ENCODE peak calls at places on chromosomes 16 and 17, in five cellular contexts. G, K, E, T and Y are unnamed samples. For H3K4me1, the result is how much of the 10 kb centered on the place peaks cover.

GRCh38 chr17:78653382-78653781 is 76.2 kb upstream of the DNAH17 start:
- DNase-seq in G (no peak), K (no peak), E (no peak), T (no peak), Y (no peak)

GRCh38 chr16:89706446-89707260 is 5.1 kb upstream of the SPATA2L start:
- DNase-seq in G (no peak), K (no peak), E (no peak), T (no peak), Y (no peak)

GRCh38 chr17:62658136-62658535 is 30.7 kb downstream of the MRC2 start:
- DNase-seq in G (no peak), K (no peak), E (no peak), T (no peak), Y (no peak)

GRCh38 chr16:88469615-88470395 is 16.7 kb downstream of the ZFPM1 start:
- DNase-seq in G (no peak), K (no peak), E (no peak), T (no peak), Y (no peak)

GRCh38 chr17:41518789-41519449 is at the start of gene KRT15:
- DNase-seq in G (no peak), K (no peak), E (no peak), T (no peak), Y (no peak)

GRCh38 chr16:2786061-2786825 is 1.1 kb downstream of the PRSS33 start:
- DNase-seq in G (no peak), K (no peak), E (no peak), T (no peak), Y (no peak)

GRCh38 chr17:55709984-55710383 is 12.7 kb downstream of the TMEM100 start:
- DNase-seq in G (no peak), K (no peak), E (no peak), T (no peak), Y (no peak)

GRCh38 chr17:77428901-77429734 is 288.3 kb downstream of the SEC14L1 start:
- DNase-seq in G (no peak), K (no peak), E (no peak), T (no peak), Y (no peak)

GRCh38 chr17:79002291-79002690 is 7.3 kb downstream of the CANT1 start:
- DNase-seq in G (no peak), K (no peak), E (no peak), T (no peak), Y (no peak)

GRCh38 chr16:88943131-88943664 is 33.8 kb downstream of the CBFA2T3 start:
- DNase-seq in G (no peak), K (no peak), E (no peak), T (no peak), Y (no peak)

GRCh38 chr16:1150511-1150982 is 2.4 kb upstream of the CACNA1H start:
- DNase-seq in G (peak), K (no peak), E (no peak), T (peak), Y (no peak)

GRCh38 chr17:27345141-27345904 is 51.4 kb downstream of the WSB1 start:
- DNase-seq in G (peak), K (no peak), E (no peak), T (no peak), Y (no peak)

GRCh38 chr16:50591800-50592771 is 43.9 kb downstream of the NKD1 start:
- DNase-seq in G (no peak), K (peak), E (peak), T (no peak), Y (no peak)

DNA sequence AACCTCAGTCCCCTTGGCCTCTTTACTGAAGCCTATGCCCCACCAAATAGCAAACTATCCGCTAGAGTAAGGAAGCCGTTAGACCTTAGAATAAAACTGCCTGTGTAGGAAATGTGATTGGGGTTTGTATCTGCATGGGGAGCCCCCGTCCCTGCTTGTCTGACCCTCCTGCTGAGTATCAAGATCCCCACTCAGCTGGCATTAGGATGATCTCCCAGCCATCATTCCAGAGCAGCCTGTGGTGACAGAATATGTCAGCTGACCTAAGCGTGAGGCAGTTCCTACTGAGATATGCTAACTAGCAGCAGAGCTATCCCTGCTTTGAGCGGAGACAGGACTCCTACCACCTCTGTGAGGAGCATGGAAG is 645 bp upstream of the GFOD2 start:
- DNase-seq in G (peak), K (no peak), E (peak), T (peak), Y (no peak)
- H3K4me1 ChIP-seq in G (under half), K (under half), E (under half), T (under half), Y (under half)

GRCh38 chr17:72387487-72387886 is 266.7 kb downstream of the SOX9 start:
- DNase-seq in G (no peak), K (no peak), E (no peak), T (no peak), Y (no peak)
- TF ChIP-seq EP300 in G (no peak), K (no peak), E (no peak), T (no peak), Y (no peak)

GRCh38 chr17:10196936-10197335 is 1.5 kb downstream of the GAS7 start:
- DNase-seq in G (no peak), K (no peak), E (no peak), T (no peak), Y (no peak)
- H3K4me3 ChIP-seq in G (no peak), K (peak), E (peak), T (no peak), Y (peak)

GRCh38 chr16:27980076-27980775 is 83.3 kb downstream of the GSG1L start:
- DNase-seq in G (no peak), K (no peak), E (no peak), T (no peak), Y (no peak)
- H3K4me1 ChIP-seq in G (under half), K (under half), E (under half), T (under half), Y (under half)

DNA sequence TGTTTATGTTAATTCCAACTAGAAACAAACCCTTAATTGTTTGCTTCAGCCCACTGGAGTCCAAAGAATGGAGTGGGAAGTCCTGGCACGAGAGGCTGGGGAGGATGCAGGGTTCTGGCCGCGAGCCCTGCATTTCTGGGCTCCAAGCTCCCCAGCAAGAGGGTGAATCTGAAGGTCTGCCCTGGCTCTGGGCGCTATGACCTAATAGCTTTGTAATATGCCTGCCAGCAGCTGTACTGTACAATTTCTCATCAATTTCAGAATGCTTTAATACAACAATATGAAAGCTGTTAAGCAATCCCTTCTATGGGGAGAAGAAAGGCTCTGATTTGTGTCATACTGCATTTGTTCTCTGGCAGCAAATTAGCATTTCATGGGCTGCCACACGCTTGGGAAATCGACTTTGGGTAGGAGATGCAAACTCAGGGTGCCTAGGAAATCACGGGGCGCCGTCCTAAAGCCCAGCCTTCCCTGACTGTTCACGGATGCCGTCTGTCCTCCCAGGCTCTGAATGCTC is 43.8 kb downstream of the NDEL1 start:
- DNase-seq in G (no peak), K (no peak), E (no peak), T (no peak), Y (peak)
- TF ChIP-seq EP300 in G (no peak), K (no peak), E (no peak), T (no peak), Y (peak)

DNA sequence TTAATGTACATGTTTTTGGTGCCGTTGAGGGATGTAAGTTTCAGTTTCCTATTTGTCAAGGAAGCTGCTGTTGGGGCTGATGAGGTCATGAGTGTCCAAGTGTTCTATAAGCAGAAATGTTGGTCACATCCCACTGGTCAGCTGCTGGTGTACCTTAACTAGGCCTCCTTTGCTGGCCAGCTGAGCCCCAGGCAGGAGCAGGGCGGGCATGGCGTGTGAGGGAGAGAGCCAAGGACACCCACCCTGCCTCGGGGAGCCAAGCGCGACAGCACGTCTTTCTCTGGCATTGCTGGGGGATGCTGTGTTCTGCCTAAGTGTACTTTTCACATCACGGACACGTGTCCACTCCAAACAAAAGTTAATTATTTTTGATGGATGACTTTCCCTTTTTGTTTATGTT is 108.1 kb upstream of the CDC42EP4 start:
- DNase-seq in G (no peak), K (no peak), E (no peak), T (no peak), Y (no peak)
- H3K4me3 ChIP-seq in G (no peak), K (no peak), E (no peak), T (no peak), Y (no peak)

GRCh38 chr16:57807968-57808528 is 5.8 kb upstream of the KIFC3 start:
- DNase-seq in G (peak), K (peak), E (peak), T (peak), Y (peak)

GRCh38 chr16:57809276-57809793 is 7.0 kb upstream of the KIFC3 start:
- DNase-seq in G (no peak), K (no peak), E (no peak), T (no peak), Y (no peak)

GRCh38 chr16:57805176-57805575 is 2.9 kb upstream of the KIFC3 start:
- DNase-seq in G (no peak), K (no peak), E (no peak), T (no peak), Y (no peak)

GRCh38 chr16:57808589-57808988 is 6.3 kb upstream of the KIFC3 start:
- DNase-seq in G (no peak), K (no peak), E (no peak), T (no peak), Y (no peak)

DNA sequence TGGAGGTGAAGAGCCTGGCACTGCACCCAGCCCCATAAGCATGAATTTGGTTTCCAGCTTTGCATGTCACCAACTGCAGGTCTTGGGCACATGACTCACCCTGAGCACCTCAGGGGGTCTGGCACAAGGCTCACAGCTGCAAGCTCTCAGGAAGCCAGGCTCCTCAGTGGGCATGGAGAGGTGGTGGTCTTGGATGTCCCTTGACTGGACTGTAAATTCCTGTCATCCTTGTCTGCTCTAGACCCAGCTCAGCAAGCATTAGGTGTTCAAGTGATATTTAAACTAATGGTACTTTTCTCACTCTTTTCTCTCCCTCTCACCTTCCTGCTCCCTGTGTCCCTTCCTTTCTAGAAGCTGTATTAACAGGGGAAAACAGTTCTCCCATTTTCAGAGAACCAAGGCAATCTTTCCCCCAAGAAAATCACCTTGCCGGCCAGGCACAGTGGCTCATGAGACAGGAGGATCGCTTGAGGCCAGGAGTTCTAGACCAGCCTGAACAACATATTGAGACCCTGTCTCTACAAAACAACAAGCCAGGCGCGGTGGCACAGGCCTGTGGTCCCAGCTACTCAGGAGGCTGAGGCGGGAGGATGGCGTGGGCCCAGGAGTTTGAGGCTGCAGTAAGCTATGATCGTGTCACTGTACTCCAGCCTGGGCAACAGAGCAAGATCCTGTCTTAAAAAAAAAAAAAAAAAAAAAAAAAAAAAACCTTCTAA is 5.1 kb upstream of the KIFC3 start:
- DNase-seq in G (no peak), K (no peak), E (no peak), T (peak), Y (no peak)
- H3K4me1 ChIP-seq in G (under half), K (half or more), E (under half), T (half or more), Y (under half)

DNA sequence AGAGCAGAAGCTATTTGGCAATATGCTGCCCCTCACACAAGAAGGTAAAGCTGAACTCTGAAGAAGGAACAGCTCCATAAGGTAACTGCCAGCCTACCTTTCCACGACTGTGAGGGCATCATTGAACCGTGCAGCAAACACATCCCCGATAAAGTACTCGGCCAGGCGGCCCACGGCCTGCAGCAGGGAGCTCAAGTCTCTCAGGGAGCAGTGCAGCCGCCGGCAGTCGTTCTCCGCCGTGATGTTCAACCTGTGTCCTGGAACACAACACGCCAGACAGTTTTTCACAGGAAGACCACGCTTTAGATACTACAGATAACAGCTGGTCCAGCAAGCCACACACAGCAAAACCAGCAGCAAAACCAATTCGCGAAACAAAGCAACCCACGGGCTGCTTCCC is 62.1 kb upstream of the GSG1L start:
- DNase-seq in G (no peak), K (no peak), E (no peak), T (no peak), Y (no peak)
- TF ChIP-seq EP300 in G (no peak), K (no peak), E (no peak), T (no peak), Y (no peak)

GRCh38 chr17:47208744-47209488 is at the start of gene MYL4:
- DNase-seq in G (peak), K (no peak), E (no peak), T (no peak), Y (no peak)

GRCh38 chr17:47207143-47208067 is 1.7 kb upstream of the MYL4 start:
- DNase-seq in G (no peak), K (no peak), E (no peak), T (no peak), Y (no peak)

GRCh38 chr17:47212458-47212857 is 3.3 kb downstream of the MYL4 start:
- DNase-seq in G (no peak), K (no peak), E (no peak), T (no peak), Y (no peak)

GRCh38 chr17:47210105-47210504 is 957 bp downstream of the MYL4 start:
- DNase-seq in G (peak), K (no peak), E (no peak), T (no peak), Y (no peak)

GRCh38 chr17:47209499-47209898 is 351 bp downstream of the MYL4 start:
- DNase-seq in G (peak), K (no peak), E (no peak), T (no peak), Y (no peak)
- H3K4me3 ChIP-seq in G (peak), K (no peak), E (no peak), T (no peak), Y (no peak)